ENCODE peak calls at places on chromosomes 4 and X, in nine cellular contexts. Z, G, B, D, T, L, R, M and V are unnamed samples.

GRCh38 chr4:54855221-54855854 is 197.6 kb downstream of the KIT start:
- DNase-seq in T (no peak), M (no peak), R (no peak), L (peak; percentile 63), G (no peak), B (no peak), Z (no peak), D (no peak), V (no peak)

GRCh38 chr4:30718021-30718888 is 1.9 kb upstream of the PCDH7 start:
- DNase-seq in M (peak; percentile 73), Z (peak; percentile 79), G (peak; percentile 78), R (peak; percentile 90), T (no peak), B (no peak), D (peak; percentile 55), L (peak; percentile 72), V (no peak)

GRCh38 chr4:188372856-188373255 is 233.6 kb downstream of the TRIML1 start:
- DNase-seq in M (no peak), L (no peak), G (no peak), Z (no peak), D (no peak), B (no peak), T (peak; percentile 1), R (no peak), V (no peak)

GRCh38 chrX:40189018-40189417 is 91.3 kb upstream of the BCOR start:
- DNase-seq in Z (no peak), R (no peak), G (no peak), T (no peak), D (no peak), L (no peak), M (no peak), B (no peak), V (peak; percentile 41)

GRCh38 chr4:188023682-188024081 is 28.1 kb downstream of the ZFP42 start:
- DNase-seq in B (no peak), M (no peak), D (no peak), R (no peak), G (no peak), T (no peak), L (no peak), Z (no peak), V (no peak)

GRCh38 chr4:8786166-8786565 is 85.5 kb downstream of the HMX1 start:
- DNase-seq in T (no peak), R (no peak), D (no peak), Z (no peak), L (no peak), B (no peak), M (no peak), G (peak; percentile 57), V (no peak)

GRCh38 chr4:40337523-40337922 is 2.4 kb downstream of the CHRNA9 start:
- DNase-seq in M (no peak), L (no peak), T (no peak), R (no peak), D (no peak), G (no peak), B (no peak), Z (no peak), V (no peak)

GRCh38 chr4:2728221-2728620 is 27.9 kb downstream of the TNIP2 start:
- DNase-seq in B (no peak), G (no peak), L (no peak), T (no peak), R (no peak), M (no peak), D (no peak), Z (no peak), V (no peak)

GRCh38 chr4:84503495-84504437 is 4.7 kb upstream of the NKX6-1 start:
- DNase-seq in G (peak; percentile 72), B (no peak), D (no peak), T (peak; percentile 42), M (no peak), L (peak; percentile 20), R (no peak), Z (no peak), V (no peak)

GRCh38 chr4:76447326-76447954 is 12.4 kb downstream of the SHROOM3 start:
- DNase-seq in M (no peak), R (no peak), L (no peak), G (no peak), B (no peak), T (no peak), Z (no peak), D (no peak), V (no peak)

GRCh38 chrX:9940397-9940796 is 26.8 kb upstream of the CLDN34 start:
- DNase-seq in B (no peak), G (no peak), Z (no peak), D (no peak), L (no peak), R (no peak), T (peak; percentile 59), M (no peak), V (peak; percentile 13)

GRCh38 chrX:78315745-78316144 is 11.7 kb downstream of the CYSLTR1 start:
- DNase-seq in R (no peak), B (no peak), D (no peak), Z (peak; percentile 27), T (no peak), G (no peak), M (no peak), L (no peak), V (no peak)

GRCh38 chr4:83174844-83175414 is 60.4 kb upstream of the PLAC8 start:
- DNase-seq in M (no peak), Z (peak; percentile 89), R (no peak), G (no peak), D (no peak), B (no peak), T (no peak), L (no peak), V (no peak)

GRCh38 chr4:20288047-20288650 is 36.4 kb downstream of the SLIT2 start:
- DNase-seq in D (no peak), M (no peak), L (no peak), G (no peak), B (no peak), Z (no peak), T (peak; percentile 78), R (no peak), V (no peak)

GRCh38 chr4:139875456-139875855 is 209.8 kb downstream of the MGST2 start:
- DNase-seq in B (no peak), R (no peak), T (no peak), M (no peak), L (no peak), Z (no peak), G (peak; percentile 52), D (no peak), V (no peak)

GRCh38 chr4:76654084-76654483 is 219.1 kb downstream of the SHROOM3 start:
- DNase-seq in B (no peak), M (no peak), R (no peak), T (no peak), L (no peak), Z (no peak), D (no peak), G (no peak), V (no peak)

GRCh38 chr4:147057631-147057980 is 111.9 kb upstream of the TTC29 start:
- DNase-seq in G (no peak), R (no peak), M (no peak), B (no peak), T (no peak), D (no peak), Z (no peak), L (no peak), V (no peak)
- H3K4me3 ChIP-seq in G (no peak overlapping the region), R (peak overlapping the region; percentile 94), M (no peak overlapping the region), B (peak overlapping the region; percentile 43), T (peak overlapping the region; percentile 18), D (peak overlapping the region; percentile 61), Z (peak overlapping the region; percentile 24), L (peak overlapping the region; percentile 2), V (peak overlapping the region; percentile 26)

DNA sequence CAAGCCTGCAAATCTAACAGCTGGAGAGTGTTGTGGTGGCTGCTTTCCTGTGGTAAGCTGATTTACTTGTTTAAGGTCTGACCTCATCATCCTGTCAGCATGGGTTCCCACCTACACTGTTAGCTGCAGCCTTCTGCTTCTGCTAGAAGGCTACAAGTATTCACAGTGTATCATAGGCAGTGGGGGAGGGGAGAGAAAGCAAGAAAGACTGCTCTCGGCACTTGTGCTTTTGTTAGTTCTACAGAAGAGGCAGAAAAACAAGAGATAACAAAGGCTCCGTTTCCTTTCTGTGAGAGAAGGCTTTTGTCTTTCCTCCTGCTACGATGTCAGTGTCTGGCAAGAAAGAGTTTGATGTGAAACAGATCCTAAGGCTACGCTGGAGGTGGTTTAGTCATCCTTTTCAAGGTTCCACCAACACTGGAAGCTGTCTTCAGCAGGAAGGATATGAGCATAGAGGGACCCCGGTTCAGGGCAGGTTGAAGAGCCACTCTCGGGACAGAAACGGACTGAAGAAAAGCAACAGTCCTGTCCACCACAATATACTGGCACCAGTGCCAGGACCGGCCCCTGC is at the start of gene KLHL4:
- DNase-seq in L (peak; percentile 3), T (no peak), R (no peak), M (no peak), G (peak; percentile 24), B (peak; percentile 5), Z (no peak), D (no peak), V (no peak)
- H3K4me3 ChIP-seq in L (no peak within 1 kb of the TSS), T (no peak within 1 kb of the TSS), R (peak within 1 kb of the TSS; percentile 47), M (no peak within 1 kb of the TSS), G (peak within 1 kb of the TSS; percentile 44), B (no peak within 1 kb of the TSS), Z (no peak within 1 kb of the TSS), D (peak within 1 kb of the TSS; percentile 37), V (no peak within 1 kb of the TSS)

GRCh38 chrX:1215123-1215823 is 2.8 kb upstream of the CRLF2 start:
- DNase-seq in R (no peak), L (no peak), T (no peak), M (no peak), G (no peak), Z (peak; percentile 1), D (no peak), B (no peak), V (no peak)
- H3K4me3 ChIP-seq in R (no peak overlapping the region), L (no peak overlapping the region), T (no peak overlapping the region), M (no peak overlapping the region), G (no peak overlapping the region), Z (no peak overlapping the region), D (no peak overlapping the region), B (no peak overlapping the region), V (no peak overlapping the region)

GRCh38 chrX:154441564-154441963 is 2.4 kb upstream of the FAM50A start:
- DNase-seq in M (no peak), T (no peak), L (no peak), G (no peak), R (no peak), B (no peak), D (no peak), Z (peak; percentile 71), V (no peak)

GRCh38 chrX:154444001-154444754 is at the start of gene FAM50A:
- DNase-seq in Z (peak; percentile 93), D (peak; percentile 89), T (no peak), G (peak; percentile 94), R (peak; percentile 86), M (peak; percentile 90), B (peak; percentile 69), L (peak; percentile 80), V (no peak)

GRCh38 chrX:154441984-154442707 is 1.8 kb upstream of the FAM50A start:
- DNase-seq in R (no peak), B (no peak), D (no peak), M (no peak), T (no peak), Z (peak; percentile 65), L (no peak), G (no peak), V (no peak)

GRCh38 chrX:154444755-154445246 is 860 bp downstream of the FAM50A start:
- DNase-seq in M (no peak), L (no peak), Z (peak; percentile 79), G (no peak), R (no peak), T (no peak), D (no peak), B (no peak), V (no peak)

GRCh38 chrX:154443479-154443910 is 446 bp upstream of the FAM50A start:
- DNase-seq in Z (no peak), R (no peak), B (no peak), D (no peak), G (no peak), T (no peak), L (peak; percentile 12), M (no peak), V (no peak)
- H3K4me3 ChIP-seq in Z (no peak overlapping the region), R (no peak overlapping the region), B (no peak overlapping the region), D (peak overlapping the region; percentile 69), G (peak overlapping the region; percentile 41), T (peak overlapping the region; percentile 17), L (no peak overlapping the region), M (no peak overlapping the region), V (peak overlapping the region; percentile 26)